ENCODE peak calls at places on chromosome 2, in five cellular contexts. M, P, O, W and U are unnamed samples.

GRCh38 chr2:20169796-20170467 is 55.0 kb downstream of the SDC1 start:
- DNase-seq in M (no peak), P (no peak), O (no peak), W (peak; percentile 37), U (no peak)

GRCh38 chr2:68692511-68692910 is 42.1 kb upstream of the ARHGAP25 start:
- DNase-seq in M (no peak), P (no peak), O (no peak), W (no peak), U (no peak)

GRCh38 chr2:74191596-74192380 is 6.6 kb upstream of the MTHFD2 start:
- DNase-seq in M (no peak), P (no peak), O (no peak), W (no peak), U (no peak)

GRCh38 chr2:158413581-158413980 is 43.0 kb downstream of the CCDC148 start:
- DNase-seq in M (no peak), P (peak; percentile 14), O (no peak), W (no peak), U (no peak)

GRCh38 chr2:225056330-225057073 is 14.2 kb upstream of the DOCK10 start:
- DNase-seq in M (no peak), P (peak; percentile 76), O (no peak), W (no peak), U (peak; percentile 75)

GRCh38 chr2:146874260-146874658 is 970.6 kb upstream of the ACVR2A start:
- DNase-seq in M (no peak), P (no peak), O (no peak), W (no peak), U (peak; percentile 27)

GRCh38 chr2:69464575-69464974 is 27.3 kb upstream of the NFU1 start:
- DNase-seq in M (no peak), P (peak; percentile 80), O (no peak), W (no peak), U (peak; percentile 77)

GRCh38 chr2:58130238-58130637 is 83.6 kb downstream of the VRK2 start:
- DNase-seq in M (no peak), P (no peak), O (no peak), W (no peak), U (no peak)

GRCh38 chr2:159050426-159050825 is 82.0 kb downstream of the TANC1 start:
- DNase-seq in M (no peak), P (no peak), O (no peak), W (no peak), U (no peak)

GRCh38 chr2:165295643-165296042 is 56.4 kb downstream of the SCN2A start:
- DNase-seq in M (no peak), P (no peak), O (no peak), W (no peak), U (no peak)
- H3K4me1 ChIP-seq in M (no peaks in the 10 kb centered on the region), P (no peaks in the 10 kb centered on the region), O (no peaks in the 10 kb centered on the region), W (no peaks in the 10 kb centered on the region), U (peaks cover 2% of the 10 kb centered on the region)

GRCh38 chr2:96875498-96876035 is 5.7 kb upstream of the SEMA4C start:
- DNase-seq in M (no peak), P (no peak), O (no peak), W (no peak), U (no peak)

GRCh38 chr2:96873651-96874096 is 3.8 kb upstream of the SEMA4C start:
- DNase-seq in M (no peak), P (no peak), O (no peak), W (no peak), U (no peak)

GRCh38 chr2:96876036-96876810 is 6.3 kb upstream of the SEMA4C start:
- DNase-seq in M (no peak), P (peak; percentile 62), O (no peak), W (peak; percentile 53), U (peak; percentile 25)

GRCh38 chr2:96872591-96873349 is 2.9 kb upstream of the SEMA4C start:
- DNase-seq in M (no peak), P (peak; percentile 70), O (no peak), W (no peak), U (no peak)

DNA sequence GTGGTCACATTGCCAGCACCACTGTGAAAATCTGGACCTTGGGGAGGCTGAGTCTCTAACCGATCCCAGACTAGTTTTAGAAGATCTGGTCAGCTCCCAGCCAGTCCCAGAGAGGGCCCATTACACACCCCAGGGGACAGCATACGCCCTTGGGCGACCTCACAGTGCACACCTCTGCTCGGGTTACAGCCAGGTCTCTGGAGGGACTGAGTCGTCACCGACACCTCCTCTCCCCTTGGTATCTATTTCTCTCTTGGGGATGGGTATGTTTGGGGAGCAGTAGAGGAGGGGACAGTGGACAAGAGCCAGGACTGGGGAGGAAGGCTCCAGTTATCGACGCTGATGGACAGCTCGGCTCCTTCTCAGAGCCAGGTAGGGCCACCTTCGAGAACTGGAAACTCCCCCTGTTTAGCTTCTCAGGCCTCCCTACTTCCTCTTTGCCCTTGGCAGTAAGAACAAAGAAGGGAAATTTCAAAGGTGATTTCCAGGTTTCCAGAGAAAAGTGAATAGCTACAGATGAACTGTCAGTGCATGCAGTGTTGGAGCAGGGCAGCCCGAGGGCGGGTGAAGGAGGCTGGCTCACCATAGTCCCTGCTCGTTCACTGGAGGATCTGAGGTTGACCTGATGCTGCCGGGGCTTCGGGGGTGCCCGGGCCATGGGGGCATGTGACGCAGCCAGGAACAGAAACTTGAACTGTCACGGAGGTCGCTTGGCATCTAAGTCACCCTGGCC is 4.4 kb upstream of the SEMA4C start:
- DNase-seq in M (no peak), P (no peak), O (no peak), W (no peak), U (no peak)
- H3K4ac ChIP-seq in M (no peak overlapping the region), P (no peak overlapping the region), O (no peak overlapping the region), W (no peak overlapping the region), U (no peak overlapping the region)

GRCh38 chr2:174342600-174343342 is 8.0 kb downstream of the SP9 start:
- DNase-seq in M (no peak), P (no peak), O (peak; percentile 38), W (no peak), U (peak; percentile 25)
- H3K4me1 ChIP-seq in M (peaks cover 18% of the 10 kb centered on the region), P (peaks cover 5% of the 10 kb centered on the region), O (peaks cover 25% of the 10 kb centered on the region), W (peaks cover 4% of the 10 kb centered on the region), U (peaks cover 29% of the 10 kb centered on the region)

DNA sequence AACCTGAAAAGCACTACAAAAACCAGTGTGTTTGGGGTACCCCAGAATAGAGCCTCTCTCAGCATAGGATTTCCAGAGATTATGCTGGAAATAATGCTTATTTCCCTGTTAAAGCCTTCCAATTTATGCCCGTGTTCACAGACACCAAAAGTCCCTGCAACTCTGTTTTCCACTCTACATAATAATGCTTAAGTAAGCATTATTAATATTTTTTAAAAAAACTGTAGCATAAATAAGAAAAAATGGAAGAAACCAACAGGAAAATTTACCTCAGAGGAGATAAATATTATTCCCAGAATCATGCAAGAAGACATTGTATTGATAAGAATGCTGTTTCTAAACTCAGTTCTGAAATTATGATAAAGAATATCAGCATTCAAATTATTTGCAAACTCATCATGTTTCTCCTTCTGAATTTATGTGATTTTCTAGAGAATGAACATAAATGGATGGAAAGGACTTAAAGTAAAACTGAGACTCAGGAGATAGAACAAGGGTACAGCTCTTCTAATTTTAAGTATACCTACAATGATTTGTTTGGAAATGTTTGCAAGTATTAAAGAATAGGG is 241.7 kb downstream of the LRP1B start:
- DNase-seq in M (no peak), P (no peak), O (no peak), W (no peak), U (no peak)
- H3K4ac ChIP-seq in M (no peak overlapping the region), P (no peak overlapping the region), O (no peak overlapping the region), W (no peak overlapping the region), U (no peak overlapping the region)

GRCh38 chr2:215532844-215533243 is 97.0 kb upstream of the FN1 start:
- DNase-seq in M (no peak), P (peak; percentile 23), O (no peak), W (no peak), U (peak; percentile 20)
- H3K4me1 ChIP-seq in M (no peaks in the 10 kb centered on the region), P (peaks cover 9% of the 10 kb centered on the region), O (peaks cover 3% of the 10 kb centered on the region), W (peaks cover 5% of the 10 kb centered on the region), U (no peaks in the 10 kb centered on the region)

GRCh38 chr2:46696966-46697829 is 217.8 kb downstream of the TMEM247 start:
- DNase-seq in M (no peak), P (no peak), O (no peak), W (no peak), U (no peak)

GRCh38 chr2:46695283-46695682 is 215.9 kb downstream of the TMEM247 start:
- DNase-seq in M (no peak), P (no peak), O (no peak), W (no peak), U (no peak)

GRCh38 chr2:46700435-46700834 is 215.2 kb downstream of the MCFD2 start:
- DNase-seq in M (no peak), P (no peak), O (no peak), W (no peak), U (no peak)

GRCh38 chr2:46701152-46701551 is 214.5 kb downstream of the MCFD2 start:
- DNase-seq in M (no peak), P (peak; percentile 72), O (no peak), W (no peak), U (peak; percentile 64)

DNA sequence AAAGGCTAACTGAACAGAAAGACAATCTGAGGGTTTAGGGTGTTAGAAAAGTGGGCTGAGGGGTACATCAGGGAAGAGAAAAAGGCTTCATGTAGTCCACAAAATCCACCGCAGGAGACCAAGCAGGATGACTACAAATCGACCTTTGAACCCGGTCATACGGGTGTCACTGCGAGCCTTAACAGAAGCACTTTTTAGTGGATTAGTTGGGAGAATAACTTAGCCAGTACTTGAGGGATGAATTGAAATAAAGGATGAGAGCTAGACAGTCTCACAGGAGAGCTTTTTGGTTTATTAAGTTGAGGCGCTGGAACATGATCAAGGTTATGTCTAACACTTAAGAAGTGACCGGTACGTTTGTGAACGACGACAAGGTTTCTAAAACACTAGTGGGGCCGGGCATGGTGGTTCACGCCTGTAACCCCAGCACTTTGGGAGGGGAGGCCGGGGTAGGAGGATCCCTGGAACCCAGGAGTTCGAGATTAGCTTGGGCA is 217.7 kb downstream of the MCFD2 start:
- DNase-seq in M (no peak), P (no peak), O (no peak), W (no peak), U (no peak)
- H3K4ac ChIP-seq in M (peak overlapping the region; percentile 3), P (peak overlapping the region; percentile 92), O (no peak overlapping the region), W (no peak overlapping the region), U (peak overlapping the region; percentile 20)

GRCh38 chr2:107008843-107009242 is 122.9 kb upstream of the ST6GAL2 start:
- DNase-seq in M (no peak), P (no peak), O (no peak), W (no peak), U (no peak)
- H3K4me1 ChIP-seq in M (no peaks in the 10 kb centered on the region), P (no peaks in the 10 kb centered on the region), O (no peaks in the 10 kb centered on the region), W (no peaks in the 10 kb centered on the region), U (no peaks in the 10 kb centered on the region)

GRCh38 chr2:200320344-200320743 is 13.9 kb downstream of the SPATS2L start:
- DNase-seq in M (no peak), P (no peak), O (no peak), W (no peak), U (peak; percentile 34)

GRCh38 chr2:200319587-200320337 is 13.3 kb downstream of the SPATS2L start:
- DNase-seq in M (no peak), P (peak; percentile 83), O (no peak), W (no peak), U (peak; percentile 78)

GRCh38 chr2:200322607-200323006 is 16.1 kb downstream of the SPATS2L start:
- DNase-seq in M (no peak), P (no peak), O (no peak), W (no peak), U (no peak)

GRCh38 chr2:200321780-200322534 is 15.5 kb downstream of the SPATS2L start:
- DNase-seq in M (no peak), P (no peak), O (no peak), W (no peak), U (no peak)

DNA sequence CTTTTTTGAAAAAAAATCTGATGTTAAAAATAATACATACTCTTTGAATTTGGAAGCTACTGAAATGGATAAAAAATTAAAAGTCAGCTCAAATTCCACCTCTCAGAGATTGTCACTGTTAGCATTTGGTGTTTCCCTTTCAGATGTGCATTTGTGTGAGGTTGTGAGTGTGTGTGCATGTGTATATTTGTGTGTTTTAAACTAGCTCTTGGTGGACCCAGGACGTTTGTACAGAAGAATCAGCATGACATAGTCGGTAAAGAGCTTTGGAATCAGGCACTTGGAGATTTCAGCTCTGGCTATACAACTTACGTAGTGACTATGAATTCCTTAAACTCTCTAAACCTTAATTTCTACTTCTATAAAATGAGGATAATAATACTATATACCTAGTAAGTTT is 14.5 kb downstream of the SPATS2L start:
- DNase-seq in M (no peak), P (no peak), O (no peak), W (no peak), U (no peak)
- H3K4ac ChIP-seq in M (no peak overlapping the region), P (peak overlapping the region; percentile 18), O (no peak overlapping the region), W (no peak overlapping the region), U (no peak overlapping the region)